ENCODE peak calls at places on chromosomes 5 and 9, in eight cellular contexts. T is PC-3; B is fibroblast of pulmonary artery; Y is anterior cingulate cortex; V is endothelial cell of umbilical vein; H is H1; O is SK-N-MC; S is stimulated activated naive B cell treated with anti-CD40 and anti-IgM and Interleukin-4, amounts not matched to agents 10 μg/mL and 1 μg/mL and 100 μg/mL, for 72 hours. X is an unnamed sample.

GRCh38 chr5:132221781-132222648 is 5.6 kb downstream of the P4HA2 start:
- DNase-seq in T (no peak), B (peak; percentile 83), Y (peak; percentile 16), V (peak; percentile 41), H (no peak), O (no peak), S (no peak), X (no peak)

GRCh38 chr5:142644640-142645361 is 41.1 kb downstream of the FGF1 start:
- DNase-seq in T (peak; percentile 97), B (peak; percentile 98), Y (no peak), V (peak; percentile 91), H (no peak), O (no peak), S (no peak), X (no peak)

GRCh38 chr9:123360161-123361085 is 4.4 kb downstream of the CRB2 start:
- DNase-seq in T (no peak), B (no peak), Y (no peak), V (no peak), H (peak; percentile 91), O (no peak), S (peak; percentile 48), X (no peak)

GRCh38 chr5:151772029-151772867 is 494 bp downstream of the G3BP1 start:
- DNase-seq in T (no peak), B (peak; percentile 34), Y (peak; percentile 45), V (peak; percentile 50), H (no peak), O (no peak), S (peak; percentile 5), X (no peak)

GRCh38 chr5:6583049-6583880 is 49.6 kb downstream of the NSUN2 start:
- DNase-seq in T (no peak), B (peak; percentile 4), Y (peak; percentile 38), V (no peak), H (no peak), O (no peak), S (no peak), X (peak; percentile 44)

GRCh38 chr5:181235689-181236366 is 7.9 kb downstream of the RACK1 start:
- DNase-seq in T (no peak), B (no peak), Y (no peak), V (no peak), H (no peak), O (no peak), S (no peak), X (no peak)

GRCh38 chr5:146248536-146248935 is 45.1 kb downstream of the RBM27 start:
- DNase-seq in T (no peak), B (no peak), Y (no peak), V (no peak), H (no peak), O (no peak), S (no peak), X (no peak)

GRCh38 chr5:141484499-141485304 is at the start of gene PCDHGC4:
- DNase-seq in T (no peak), B (no peak), Y (no peak), V (peak; percentile 60), H (no peak), O (no peak), S (no peak), X (no peak)

GRCh38 chr9:123687246-123687721 is 242.6 kb downstream of the DENND1A start:
- DNase-seq in T (peak; percentile 52), B (no peak), Y (no peak), V (peak; percentile 44), H (no peak), O (no peak), S (no peak), X (no peak)

GRCh38 chr9:32385135-32385884 is 867 bp downstream of the ACO1 start:
- DNase-seq in T (no peak), B (no peak), Y (no peak), V (no peak), H (no peak), O (no peak), S (no peak), X (no peak)

GRCh38 chr5:67211926-67212325 is 15.3 kb upstream of the CD180 start:
- DNase-seq in T (peak; percentile 70), B (peak; percentile 77), Y (no peak), V (no peak), H (no peak), O (no peak), S (no peak), X (no peak)

GRCh38 chr9:69645488-69645887 is 26.7 kb downstream of the APBA1 start:
- DNase-seq in T (peak; percentile 29), B (no peak), Y (peak; percentile 31), V (no peak), H (no peak), O (no peak), S (no peak), X (no peak)